ENCODE peak calls at places on chromosomes 4 and X, in five cellular contexts. F, B, R, M and N are unnamed samples.

GRCh38 chr4:55435136-55435535 is 39.4 kb downstream of the TMEM165 start:
- DNase-seq in M (no peak), R (peak; percentile 29), B (no peak), F (no peak), N (no peak)

GRCh38 chr4:17437396-17437795 is 74.5 kb downstream of the QDPR start:
- DNase-seq in M (no peak), R (no peak), F (no peak), B (peak; percentile 79), N (no peak)

GRCh38 chrX:103626855-103627254 is 1.9 kb upstream of the TCEAL1 start:
- DNase-seq in M (no peak), F (no peak), B (no peak), R (peak; percentile 41), N (no peak)

GRCh38 chr4:52915131-52915645 is 53.1 kb downstream of the RASL11B start:
- DNase-seq in B (no peak), R (no peak), M (no peak), F (no peak), N (no peak)

GRCh38 chr4:187010052-187010451 is 286.4 kb upstream of the FAT1 start:
- DNase-seq in B (no peak), R (peak; percentile 43), M (no peak), F (no peak), N (no peak)

GRCh38 chr4:1370321-1371124 is 23.5 kb downstream of the UVSSA start:
- DNase-seq in R (no peak), B (no peak), M (peak; percentile 25), F (no peak), N (no peak)

GRCh38 chr4:11670304-11670703 is 241.6 kb upstream of the HS3ST1 start:
- DNase-seq in B (no peak), R (no peak), F (no peak), M (no peak), N (no peak)

GRCh38 chr4:143559757-143560147 is 46.2 kb downstream of the SMARCA5 start:
- DNase-seq in F (no peak), B (peak; percentile 82), R (no peak), M (no peak), N (no peak)

GRCh38 chrX:18702362-18703195 is 4.9 kb upstream of the PPEF1 start:
- DNase-seq in B (no peak), M (no peak), R (peak; percentile 43), F (no peak), N (peak; percentile 38)

GRCh38 chrX:134544614-134545255 is 84.8 kb downstream of the HPRT1 start:
- DNase-seq in B (no peak), R (no peak), F (no peak), M (peak; percentile 53), N (no peak)

GRCh38 chrX:51148848-51149247 is 183.8 kb upstream of the NUDT10 start:
- DNase-seq in R (peak; percentile 2), F (no peak), M (peak; percentile 41), B (no peak), N (no peak)

GRCh38 chr4:26197018-26197779 is 123.6 kb upstream of the RBPJ start:
- DNase-seq in M (no peak), R (peak; percentile 99), F (peak; percentile 79), B (no peak), N (peak; percentile 78)

GRCh38 chr4:98285676-98286075 is 24.5 kb downstream of the RAP1GDS1 start:
- DNase-seq in F (no peak), M (no peak), B (no peak), R (no peak), N (no peak)

GRCh38 chrX:2402361-2402690 is 98.5 kb downstream of the DHRSX start:
- DNase-seq in F (no peak), R (no peak), B (no peak), M (no peak), N (no peak)

GRCh38 chr4:36758312-36758690 is 476.9 kb downstream of the DTHD1 start:
- DNase-seq in B (no peak), R (no peak), M (no peak), F (no peak), N (no peak)

GRCh38 chr4:23805381-23805780 is 84.5 kb downstream of the PPARGC1A start:
- DNase-seq in R (peak; percentile 70), F (no peak), M (no peak), B (no peak), N (no peak)

GRCh38 chr4:76606662-76607265 is 171.7 kb downstream of the SHROOM3 start:
- DNase-seq in F (no peak), R (no peak), M (no peak), B (no peak), N (no peak)

GRCh38 chrX:119155416-119156035 is 27.9 kb upstream of the KIAA1210 start:
- DNase-seq in F (no peak), B (no peak), R (peak; percentile 75), M (no peak), N (no peak)

GRCh38 chr4:118034061-118034785 is at the start of gene NDST3:
- DNase-seq in R (peak; percentile 77), M (peak; percentile 58), F (no peak), B (peak; percentile 85), N (no peak)

GRCh38 chrX:18883234-18883960 is 100.5 kb downstream of the PHKA2 start:
- DNase-seq in M (peak; percentile 87), F (no peak), R (no peak), B (peak; percentile 60), N (no peak)

GRCh38 chrX:72009731-72010130 is 99.1 kb downstream of the NHSL2 start:
- DNase-seq in M (no peak), R (no peak), B (no peak), F (no peak), N (no peak)

GRCh38 chrX:1860936-1861670 is 246.2 kb downstream of the ASMT start:
- DNase-seq in F (no peak), R (no peak), M (no peak), B (no peak), N (no peak)

GRCh38 chr4:22416403-22416802 is 99.5 kb downstream of the ADGRA3 start:
- DNase-seq in F (no peak), R (peak; percentile 76), M (no peak), B (no peak), N (no peak)

GRCh38 chrX:98516120-98516519 is 1632.4 kb downstream of the RPA4 start:
- DNase-seq in R (no peak), M (no peak), B (no peak), F (no peak), N (no peak)
- TF ChIP-seq CTCF in R (no peak), M (no peak), B (no peak), F (no peak), N (no peak)

GRCh38 chr4:152937280-152937534 is 1.1 kb downstream of the FHDC1 start:
- DNase-seq in R (no peak), B (no peak), M (no peak), F (no peak), N (no peak)

GRCh38 chr4:152936446-152937279 is 540 bp downstream of the FHDC1 start:
- DNase-seq in R (peak; percentile 44), B (peak; percentile 80), M (peak; percentile 39), F (no peak), N (no peak)

GRCh38 chr4:152935138-152935537 is 985 bp upstream of the FHDC1 start:
- DNase-seq in R (no peak), F (no peak), M (peak; percentile 71), B (no peak), N (no peak)

GRCh38 chr4:152937535-152938236 is 1.6 kb downstream of the FHDC1 start:
- DNase-seq in M (no peak), R (peak; percentile 48), F (no peak), B (peak; percentile 79), N (no peak)

GRCh38 chr4:152935661-152936445 is at the start of gene FHDC1:
- DNase-seq in F (no peak), M (peak; percentile 81), B (peak; percentile 75), R (peak; percentile 45), N (no peak)
- TF ChIP-seq CTCF in F (no peak), M (no peak), B (no peak), R (no peak), N (no peak)

GRCh38 chr4:88705805-88706518 is 8.3 kb upstream of the NAP1L5 start:
- DNase-seq in F (peak; percentile 14), R (peak; percentile 69), M (no peak), B (no peak), N (no peak)

GRCh38 chr4:88709989-88710388 is 12.4 kb upstream of the NAP1L5 start:
- DNase-seq in F (no peak), R (no peak), M (no peak), B (no peak), N (no peak)

GRCh38 chr4:88705223-88705622 is 7.6 kb upstream of the NAP1L5 start:
- DNase-seq in F (no peak), M (no peak), R (no peak), B (no peak), N (no peak)

GRCh38 chr4:88702780-88703179 is 5.2 kb upstream of the NAP1L5 start:
- DNase-seq in F (no peak), R (no peak), M (no peak), B (no peak), N (no peak)

GRCh38 chr4:88706574-88706973 is 8.9 kb upstream of the NAP1L5 start:
- DNase-seq in M (peak; percentile 39), B (no peak), F (peak; percentile 31), R (peak; percentile 66), N (peak; percentile 31)
- TF ChIP-seq CTCF in M (peak; percentile 45), B (no peak), F (peak; percentile 67), R (peak; percentile 71), N (peak; percentile 66)

GRCh38 chr4:87644286-87644685 is 5.8 kb upstream of the DMP1 start:
- DNase-seq in R (no peak), B (no peak), F (no peak), M (no peak), N (no peak)
- TF ChIP-seq CTCF in R (no peak), B (no peak), F (no peak), M (no peak), N (no peak)

DNA sequence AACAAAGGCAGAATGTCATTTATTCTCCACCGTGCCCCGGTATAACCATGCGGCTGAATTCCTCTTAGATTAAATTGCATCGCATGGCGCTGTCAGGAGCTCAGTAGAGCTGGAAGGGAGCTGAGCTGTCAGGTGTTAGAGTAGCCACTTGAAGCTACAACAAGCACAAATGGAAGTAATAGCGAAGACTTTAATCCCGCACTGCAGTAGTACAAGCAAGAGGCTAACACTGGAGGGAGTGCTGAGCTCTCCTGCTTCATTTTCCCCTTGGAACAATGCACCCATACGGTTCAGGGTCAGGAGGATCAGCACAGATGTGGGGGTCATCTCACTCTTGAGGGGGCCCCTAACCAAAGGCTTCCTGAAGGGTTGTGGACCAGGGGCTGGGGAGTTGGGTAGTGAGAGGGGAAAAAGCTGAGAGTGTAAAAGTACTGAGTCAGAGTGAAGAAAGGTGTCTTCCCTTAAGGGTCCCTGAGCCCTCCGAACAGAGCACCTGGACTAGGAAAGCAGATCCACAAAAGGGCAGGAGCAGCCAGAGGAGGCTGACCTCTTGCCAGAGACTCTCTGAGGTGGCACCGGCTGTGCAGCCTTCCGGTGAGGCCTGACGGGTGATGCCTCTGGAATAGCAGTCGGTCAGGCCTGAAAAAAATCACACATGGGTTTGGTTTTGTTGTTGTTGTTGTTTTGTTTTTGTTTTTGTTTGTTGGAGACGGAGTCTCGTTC is 36.0 kb upstream of the CBR4 start:
- DNase-seq in M (no peak), R (no peak), B (no peak), F (no peak), N (no peak)
- TF ChIP-seq CTCF in M (no peak), R (no peak), B (no peak), F (peak; percentile 14), N (no peak)

GRCh38 chr4:109795059-109795458 is 6.7 kb downstream of the CFI start:
- DNase-seq in M (no peak), B (no peak), F (no peak), R (no peak), N (no peak)
- TF ChIP-seq CTCF in M (no peak), B (no peak), F (no peak), R (no peak), N (no peak)